ENCODE peak calls at places on chromosomes 7 and 10, in four cellular contexts. B is mesenchymal stem cell, D is pancreas, U is heart right ventricle. A is an unnamed sample.

GRCh38 chr10:8677642-8678041 is 623.2 kb downstream of the GATA3 start:
- DNase-seq in D (no peak), B (no peak), U (no peak), A (no peak)

GRCh38 chr10:91587710-91588638 is 44.9 kb downstream of the PPP1R3C start:
- DNase-seq in U (no peak), D (peak; percentile 42), B (peak; percentile 88), A (no peak)

GRCh38 chr10:70588852-70589570 is 13.5 kb downstream of the PRF1 start:
- DNase-seq in B (no peak), D (no peak), U (no peak), A (no peak)

GRCh38 chr10:44944354-44944753 is 15.2 kb upstream of the RASSF4 start:
- DNase-seq in B (no peak), U (no peak), D (no peak), A (no peak)

GRCh38 chr10:18594574-18595156 is 56.7 kb downstream of the NSUN6 start:
- DNase-seq in U (no peak), D (no peak), B (no peak), A (no peak)

GRCh38 chr10:50999163-50999562 is 75.1 kb upstream of the PRKG1 start:
- DNase-seq in B (no peak), U (no peak), D (no peak), A (no peak)

GRCh38 chr7:138505361-138505873 is 45.4 kb downstream of the TRIM24 start:
- DNase-seq in D (no peak), U (no peak), B (no peak), A (no peak)

GRCh38 chr10:44261710-44262455 is 123.0 kb downstream of the CXCL12 start:
- DNase-seq in B (peak; percentile 42), D (no peak), U (no peak), A (no peak)

GRCh38 chr10:52755297-52756062 is 17.1 kb downstream of the MBL2 start:
- DNase-seq in B (peak; percentile 90), U (no peak), D (no peak), A (no peak)

GRCh38 chr7:66837007-66837406 is 84.0 kb upstream of the TMEM248 start:
- DNase-seq in B (peak; percentile 13), D (no peak), U (no peak), A (no peak)

GRCh38 chr10:117133273-117134083 is 4.6 kb downstream of the VAX1 start:
- DNase-seq in D (no peak), U (no peak), B (no peak), A (no peak)

GRCh38 chr7:3888096-3888495 is 587.0 kb downstream of the SDK1 start:
- DNase-seq in D (no peak), B (peak; percentile 42), U (no peak), A (no peak)

GRCh38 chr10:88115968-88116367 is 252.5 kb downstream of the PTEN start:
- DNase-seq in D (no peak), U (no peak), B (peak; percentile 40), A (no peak)

GRCh38 chr7:25316366-25316765 is 88.1 kb upstream of the NPVF start:
- DNase-seq in B (no peak), D (no peak), U (no peak), A (no peak)

GRCh38 chr10:90884414-90884813 is 12.6 kb downstream of the RPP30 start:
- DNase-seq in D (no peak), U (no peak), B (no peak), A (no peak)

GRCh38 chr7:139886206-139886605 is 57.1 kb downstream of the TBXAS1 start:
- DNase-seq in B (peak; percentile 29), D (no peak), U (no peak), A (no peak)

DNA sequence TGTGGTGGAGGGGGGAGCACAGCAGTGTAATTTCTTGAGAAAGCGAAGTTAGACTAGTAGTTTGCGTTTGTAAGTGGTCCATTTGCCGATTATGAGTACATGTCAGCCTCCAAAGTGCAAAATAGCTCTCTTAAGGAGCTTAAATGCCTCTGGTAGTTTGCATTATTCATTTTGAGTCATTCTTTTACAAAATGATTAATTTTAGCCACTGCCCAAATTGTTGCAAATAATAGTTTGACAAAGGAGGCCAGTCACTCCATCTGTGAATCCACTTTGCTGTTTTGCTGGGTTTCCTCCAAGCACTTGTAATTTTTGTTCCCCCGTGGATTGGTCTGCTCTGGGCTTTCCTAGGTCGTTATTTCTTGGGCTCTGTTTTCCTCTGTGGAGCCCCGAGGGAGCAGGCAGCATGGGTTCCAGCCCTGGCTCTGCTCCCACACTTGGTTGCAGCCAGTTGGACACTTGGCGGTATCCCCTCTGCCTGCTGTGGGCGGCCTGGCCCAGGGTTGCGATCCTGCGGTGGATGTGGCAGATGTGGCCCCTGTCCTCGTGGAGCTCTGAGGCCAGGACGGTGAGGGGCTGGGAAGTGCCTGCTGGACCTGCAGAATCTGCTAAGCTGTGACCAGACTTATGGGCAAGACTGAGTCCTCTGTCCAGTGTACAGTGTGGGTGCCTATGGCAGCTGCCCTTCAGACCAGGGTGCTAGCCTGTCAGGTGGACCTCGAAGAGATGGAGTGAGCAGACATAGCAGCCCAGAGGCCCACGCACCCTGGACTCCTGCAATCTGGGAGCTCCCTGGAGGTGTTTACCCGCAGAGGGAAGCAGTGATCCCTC is 129.1 kb upstream of the BTBD16 start:
- DNase-seq in D (no peak), B (peak; percentile 43), U (peak; percentile 65), A (no peak)
- H3K4me1 ChIP-seq in D (peaks cover 10% of the 10 kb centered on the region), B (peaks cover 40% of the 10 kb centered on the region), U (peaks cover 66% of the 10 kb centered on the region), A (no peaks in the 10 kb centered on the region)

GRCh38 chr10:119132521-119133345 is 28.8 kb downstream of the DENND10 start:
- DNase-seq in D (no peak), B (no peak), U (no peak), A (no peak)

GRCh38 chr10:119136084-119136483 is 29.4 kb downstream of the SFXN4 start:
- DNase-seq in D (no peak), B (no peak), U (no peak), A (no peak)

GRCh38 chr10:119138341-119139306 is 26.9 kb downstream of the SFXN4 start:
- DNase-seq in B (no peak), U (no peak), D (no peak), A (no peak)

GRCh38 chr10:119131512-119132240 is 27.8 kb downstream of the DENND10 start:
- DNase-seq in D (no peak), U (no peak), B (peak; percentile 72), A (no peak)

DNA sequence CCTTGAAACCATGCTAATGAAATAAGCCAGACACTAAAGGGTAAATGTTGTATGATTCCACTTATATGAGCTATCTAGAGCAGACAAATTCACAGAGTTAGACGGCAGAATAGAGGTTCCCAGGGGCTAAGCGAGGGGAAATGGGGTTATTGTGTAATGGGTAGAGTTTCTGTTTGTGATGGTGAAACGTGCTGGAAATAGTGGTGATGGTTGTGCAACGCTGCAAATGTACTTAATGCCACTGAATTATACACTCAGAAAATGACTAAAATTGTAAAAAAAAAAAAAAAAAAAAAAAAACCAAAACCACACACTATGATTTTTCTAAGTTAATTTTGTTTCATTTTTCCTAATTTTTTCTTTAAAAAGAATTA is 30.0 kb downstream of the SFXN4 start:
- DNase-seq in U (no peak), B (peak; percentile 79), D (no peak), A (no peak)
- H3K4me1 ChIP-seq in U (peaks cover 8% of the 10 kb centered on the region), B (peaks cover 3% of the 10 kb centered on the region), D (no peaks in the 10 kb centered on the region), A (no peaks in the 10 kb centered on the region)

DNA sequence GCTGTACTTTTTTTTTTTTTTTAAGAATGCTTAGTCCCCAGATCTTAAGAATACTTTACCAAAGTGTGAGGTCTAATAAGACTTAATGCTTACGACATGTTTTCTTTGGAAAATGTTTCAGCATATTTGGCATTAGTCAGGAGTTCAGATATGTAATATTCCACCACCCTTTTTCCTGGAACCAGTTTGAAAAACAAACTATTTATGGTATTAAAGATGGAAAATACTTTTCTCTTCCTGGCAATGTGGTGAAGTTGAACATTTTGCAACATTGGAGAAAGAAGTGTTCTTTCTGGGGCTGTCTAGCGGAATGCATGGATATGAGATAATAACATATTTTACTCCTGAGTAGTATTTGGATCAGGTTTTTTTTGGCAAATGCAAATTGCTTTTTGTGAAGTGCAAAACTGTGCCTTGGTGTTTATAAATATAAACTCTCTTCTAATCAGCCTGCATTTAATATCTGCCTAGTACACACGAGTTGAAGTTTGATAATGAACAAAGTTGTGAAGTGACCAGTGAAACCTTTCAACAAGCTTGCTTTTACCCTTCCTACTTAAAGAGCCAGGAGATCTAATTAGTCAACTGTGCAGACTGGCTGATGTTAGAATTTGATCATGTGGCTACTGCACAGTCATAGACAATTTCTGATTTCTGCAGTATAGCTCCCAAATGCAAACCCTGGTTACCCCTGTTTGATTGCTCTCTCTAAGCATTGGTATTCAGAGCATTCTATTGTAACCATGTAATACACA is 20.9 kb downstream of the MAP3K8 start:
- DNase-seq in B (peak; percentile 49), D (no peak), U (no peak), A (no peak)
- H3K4me1 ChIP-seq in B (peaks cover 2% of the 10 kb centered on the region), D (no peaks in the 10 kb centered on the region), U (peaks cover 27% of the 10 kb centered on the region), A (peaks cover 14% of the 10 kb centered on the region)

GRCh38 chr10:35012781-35013180 is 77.4 kb downstream of the CUL2 start:
- DNase-seq in U (no peak), B (no peak), D (no peak), A (no peak)
- H3K4me1 ChIP-seq in U (no peaks in the 10 kb centered on the region), B (peaks cover 4% of the 10 kb centered on the region), D (no peaks in the 10 kb centered on the region), A (no peaks in the 10 kb centered on the region)

DNA sequence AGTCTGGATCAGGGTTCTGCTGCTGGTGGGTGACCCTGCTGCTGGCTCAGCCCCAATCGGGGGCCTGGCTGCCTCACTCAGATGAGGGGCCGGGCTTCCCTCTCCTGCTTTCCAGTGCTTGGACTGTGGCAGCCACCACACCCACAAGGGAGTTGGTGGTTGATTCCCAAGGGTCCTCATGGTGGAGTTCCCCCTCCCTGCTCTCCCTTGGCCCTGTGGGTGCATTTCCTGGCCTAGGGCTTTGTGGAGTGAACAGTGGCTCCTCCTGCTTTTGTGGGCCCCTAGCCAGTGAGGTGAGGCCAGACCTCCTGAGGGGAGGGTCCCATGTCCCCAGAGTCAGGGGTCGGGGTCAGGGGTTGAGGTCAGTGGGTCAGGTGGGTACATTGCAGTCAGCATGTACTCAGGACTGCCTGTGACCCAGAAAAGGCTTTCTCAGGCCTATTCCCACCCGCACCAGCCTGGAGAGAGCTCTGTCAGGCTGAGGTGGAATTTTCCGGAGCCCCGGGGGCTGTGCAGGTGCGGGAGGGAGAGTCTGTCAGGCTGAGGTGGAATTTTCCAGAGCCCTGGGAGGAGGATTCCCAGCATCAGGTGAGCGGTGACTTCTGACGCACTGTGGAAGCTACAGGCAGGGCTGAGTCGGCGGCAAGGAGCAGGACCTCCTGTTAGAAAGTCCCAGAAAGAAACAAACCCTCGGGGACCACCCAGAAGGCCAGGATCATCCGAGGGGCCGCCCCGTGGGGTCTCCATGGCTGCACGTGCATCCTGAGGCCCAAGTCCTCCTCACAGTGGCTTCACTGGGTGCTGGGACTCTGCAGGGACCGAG is 94.4 kb upstream of the INSIG1 start:
- DNase-seq in B (no peak), U (no peak), D (peak; percentile 36), A (no peak)
- H3K4me1 ChIP-seq in B (peaks cover 49% of the 10 kb centered on the region), U (no peaks in the 10 kb centered on the region), D (peaks cover 6% of the 10 kb centered on the region), A (no peaks in the 10 kb centered on the region)

DNA sequence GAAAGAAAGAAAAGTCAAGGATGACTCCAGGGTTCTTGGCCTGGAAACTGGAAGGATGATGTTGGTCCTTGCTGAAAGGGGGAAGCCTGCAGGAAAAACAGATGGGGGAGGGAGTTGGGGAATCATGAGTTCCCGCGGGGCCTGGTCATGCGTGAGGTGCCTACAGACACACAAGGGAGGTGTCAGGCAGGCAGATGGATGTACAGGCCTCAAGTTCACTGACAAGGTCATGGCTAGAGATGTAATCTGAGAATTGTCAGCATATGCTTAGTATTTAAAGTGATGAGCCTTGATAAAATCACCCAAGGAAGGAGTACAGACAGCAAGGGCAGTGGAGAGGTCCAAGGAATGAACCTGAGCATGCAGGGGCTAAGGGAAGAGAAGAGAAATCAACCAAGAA is 46.8 kb downstream of the DLG5 start:
- DNase-seq in B (no peak), U (no peak), D (no peak), A (no peak)
- H3K4me1 ChIP-seq in B (peaks cover 24% of the 10 kb centered on the region), U (peaks cover 12% of the 10 kb centered on the region), D (no peaks in the 10 kb centered on the region), A (peaks cover 18% of the 10 kb centered on the region)